ENCODE peak calls at places on chromosomes 1 and 21, in nine cellular contexts. T is fibroblast of the aortic adventitia, Z is fibroblast of lung, Q is neural crest cell, H is heart left ventricle, K is endothelial cell of umbilical vein, Y is lung, N is H9, G is HFF-Myc. F is an unnamed sample.
A peak's percentile ranks its signal among the peaks of the same experiment; 100 is the strongest.

GRCh38 chr1:85611390-85611789 is 30.8 kb downstream of the CCN1 start:
- DNase-seq in T (peak; percentile 98), Z (peak; percentile 90), Q (no peak), H (no peak), K (no peak), Y (no peak), N (no peak), G (peak; percentile 81), F (no peak)

GRCh38 chr1:159054427-159054826 is 22.1 kb downstream of the AIM2 start:
- DNase-seq in T (peak; percentile 21), Z (no peak), Q (no peak), H (no peak), K (no peak), Y (no peak), N (no peak), G (no peak), F (no peak)

GRCh38 chr1:156069490-156070455 is 8.8 kb downstream of the RAB25 start:
- DNase-seq in T (no peak), Z (no peak), Q (no peak), H (no peak), K (peak; percentile 52), Y (no peak), N (no peak), G (no peak), F (no peak)

GRCh38 chr1:231523816-231524215 is 4.7 kb upstream of the TSNAX start:
- DNase-seq in T (no peak), Z (peak; percentile 8), Q (no peak), H (no peak), K (no peak), Y (no peak), N (no peak), G (no peak), F (no peak)

GRCh38 chr1:10510520-10511493 is 36.1 kb downstream of the PEX14 start:
- DNase-seq in T (peak; percentile 93), Z (peak; percentile 88), Q (no peak), H (no peak), K (peak; percentile 87), Y (peak; percentile 45), N (no peak), G (peak; percentile 53), F (no peak)

GRCh38 chr1:110494522-110495406 is 24.2 kb downstream of the KCNA10 start:
- DNase-seq in T (no peak), Z (no peak), Q (peak; percentile 25), H (no peak), K (peak; percentile 3), Y (no peak), N (peak; percentile 61), G (no peak), F (no peak)

GRCh38 chr1:22142315-22143064 is 407 bp downstream of the WNT4 start:
- DNase-seq in T (peak; percentile 13), Z (no peak), Q (no peak), H (no peak), K (peak; percentile 44), Y (no peak), N (no peak), G (no peak), F (peak; percentile 46)

GRCh38 chr1:154863702-154864174 is 6.3 kb downstream of the KCNN3 start:
- DNase-seq in T (no peak), Z (peak; percentile 32), Q (peak; percentile 52), H (no peak), K (no peak), Y (no peak), N (peak; percentile 73), G (no peak), F (peak; percentile 79)

GRCh38 chr1:43243299-43243698 is 26.5 kb upstream of the TMEM125 start:
- DNase-seq in T (no peak), Z (no peak), Q (no peak), H (no peak), K (no peak), Y (no peak), N (no peak), G (no peak), F (no peak)

GRCh38 chr1:108575241-108575850 is 15.4 kb downstream of the EEIG2 start:
- DNase-seq in T (peak; percentile 74), Z (no peak), Q (no peak), H (no peak), K (peak; percentile 55), Y (no peak), N (no peak), G (no peak), F (no peak)

GRCh38 chr1:80779278-80779677 is 1021.5 kb upstream of the ADGRL2 start:
- DNase-seq in T (no peak), Z (no peak), Q (no peak), H (no peak), K (no peak), Y (no peak), N (peak; percentile 42), G (no peak), F (no peak)

GRCh38 chr21:20856926-20857325 is 141.3 kb upstream of the NCAM2 start:
- DNase-seq in T (no peak), Z (no peak), Q (no peak), H (no peak), K (no peak), Y (no peak), N (no peak), G (no peak), F (no peak)

GRCh38 chr1:91872560-91873081 is 13.3 kb downstream of the TGFBR3 start:
- DNase-seq in T (no peak), Z (peak; percentile 32), Q (no peak), H (no peak), K (no peak), Y (no peak), N (no peak), G (no peak), F (no peak)

GRCh38 chr1:66265796-66266195 is 268.2 kb upstream of the SGIP1 start:
- DNase-seq in T (no peak), Z (no peak), Q (no peak), H (no peak), K (peak; percentile 83), Y (no peak), N (no peak), G (no peak), F (no peak)

DNA sequence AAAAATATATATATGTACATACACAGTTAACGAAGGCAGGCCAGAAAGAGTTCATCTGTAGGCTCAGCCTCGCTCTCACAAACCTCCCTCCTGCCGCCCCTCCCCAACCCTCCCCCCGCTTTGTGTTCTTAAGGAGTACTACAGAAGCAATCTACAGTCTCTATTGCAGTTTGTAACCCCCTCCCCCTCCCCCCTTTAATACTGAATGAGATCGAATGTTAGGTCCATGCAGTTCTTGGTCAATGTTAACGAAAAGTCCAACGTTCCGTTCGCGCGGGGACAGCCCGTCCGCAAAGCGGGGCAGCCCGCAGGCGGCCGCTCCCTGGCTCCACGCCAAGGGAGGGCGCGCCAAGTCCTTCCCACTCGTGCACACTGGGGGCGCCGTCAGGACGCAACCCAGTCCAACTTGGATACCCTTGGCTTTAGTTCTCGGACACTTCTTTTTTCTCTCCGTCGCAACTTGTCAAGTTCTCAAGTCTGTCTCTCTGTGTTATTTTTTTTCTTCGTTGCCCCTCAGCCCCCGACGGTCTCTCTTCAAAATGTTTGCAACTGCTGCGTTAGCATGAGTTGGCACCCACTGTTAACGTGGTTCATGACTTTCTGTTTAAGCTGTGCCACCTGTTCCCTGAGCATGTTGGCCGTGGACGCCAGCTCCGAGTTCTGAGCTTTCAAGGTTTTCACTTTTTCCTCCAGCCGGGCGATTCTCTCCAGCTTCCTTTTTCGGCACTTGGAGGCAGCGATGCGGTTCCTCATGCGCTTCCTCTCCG is 2.1 kb downstream of the JUN start:
- DNase-seq in T (peak; percentile 77), Z (peak; percentile 84), Q (peak; percentile 45), H (peak; percentile 84), K (peak; percentile 73), Y (peak; percentile 54), N (peak; percentile 32), G (no peak), F (peak; percentile 71)
- TF ChIP-seq CTCF in T (peak; percentile 53), Z (peak; percentile 12), Q (peak; percentile 57), H (peak; percentile 54), K (peak; percentile 28), Y (no peak), N (peak; percentile 34), G (peak; percentile 30), F (peak; percentile 34)

DNA sequence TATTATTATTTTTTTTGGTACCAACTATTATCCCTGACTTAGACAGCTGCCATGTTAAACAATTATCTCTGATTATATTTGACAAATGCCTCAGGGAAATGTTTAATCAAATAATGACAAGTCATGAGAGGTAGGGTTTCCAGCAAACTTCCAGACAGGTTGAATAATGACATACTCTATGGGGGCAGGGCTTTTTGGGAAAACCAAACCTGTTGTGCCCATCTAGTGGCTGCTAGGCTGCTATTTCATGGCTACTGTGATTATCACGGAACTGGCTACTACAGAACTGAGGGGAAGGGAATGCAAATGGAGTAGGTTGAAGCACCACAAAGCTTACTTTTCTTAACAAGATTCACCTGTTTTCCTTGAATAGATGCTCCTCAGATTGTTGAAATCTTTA is 77.6 kb downstream of the DUSP10 start:
- DNase-seq in T (no peak), Z (no peak), Q (no peak), H (no peak), K (no peak), Y (no peak), N (no peak), G (no peak), F (no peak)
- TF ChIP-seq CTCF in T (no peak), Z (no peak), Q (no peak), H (no peak), K (no peak), Y (no peak), N (peak; percentile 42), G (no peak), F (no peak)

DNA sequence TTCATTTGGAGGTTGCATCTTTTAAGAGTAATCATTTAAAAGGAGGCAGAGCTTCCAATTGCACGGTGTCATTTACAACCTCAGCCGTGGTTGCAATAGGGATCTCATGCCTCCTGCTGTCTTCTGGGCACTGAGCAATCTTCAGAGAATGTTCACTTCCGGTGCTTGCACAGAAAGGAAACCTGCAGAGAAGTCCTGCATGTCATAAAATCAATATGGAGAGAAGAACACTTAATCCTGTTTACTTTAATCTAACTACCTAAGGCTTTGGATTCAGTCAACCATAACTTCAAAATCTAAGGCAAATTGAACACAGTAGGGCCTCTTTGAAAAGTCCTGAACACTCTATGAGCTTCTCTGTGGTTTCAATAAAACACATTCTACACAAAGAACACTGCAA is 11.3 kb upstream of the MAP10 start:
- DNase-seq in T (no peak), Z (peak; percentile 43), Q (no peak), H (no peak), K (peak; percentile 25), Y (no peak), N (no peak), G (peak; percentile 35), F (no peak)
- TF ChIP-seq CTCF in T (no peak), Z (peak; percentile 12), Q (no peak), H (no peak), K (no peak), Y (no peak), N (no peak), G (peak; percentile 11), F (no peak)

GRCh38 chr21:35437941-35438340 is 388.8 kb upstream of the RUNX1 start:
- DNase-seq in T (no peak), Z (no peak), Q (no peak), H (no peak), K (no peak), Y (no peak), N (no peak), G (no peak), F (no peak)

GRCh38 chr21:35438643-35439404 is 389.7 kb upstream of the RUNX1 start:
- DNase-seq in T (peak; percentile 19), Z (peak; percentile 5), Q (no peak), H (no peak), K (no peak), Y (no peak), N (no peak), G (no peak), F (no peak)

GRCh38 chr21:35441868-35442582 is 392.9 kb upstream of the RUNX1 start:
- DNase-seq in T (no peak), Z (no peak), Q (no peak), H (no peak), K (no peak), Y (no peak), N (no peak), G (no peak), F (no peak)

GRCh38 chr21:35436899-35437298 is 387.8 kb upstream of the RUNX1 start:
- DNase-seq in T (no peak), Z (no peak), Q (no peak), H (no peak), K (no peak), Y (no peak), N (no peak), G (no peak), F (no peak)
- TF ChIP-seq CTCF in T (no peak), Z (no peak), Q (peak; percentile 32), H (no peak), K (no peak), Y (no peak), N (peak; percentile 51), G (peak; percentile 4), F (no peak)

F was measured in glutamatergic neuron.